ENCODE peak calls at places on chromosome 22, in five cellular contexts. A is A549, N is HepG2, X is GM12878, E is SK-N-SH. R is an unnamed sample.

GRCh38 chr22:37026325-37026724 is 6.8 kb downstream of the MPST start:
- DNase-seq in E (no peak), A (no peak), N (no peak), X (no peak), R (no peak)

GRCh38 chr22:43039800-43040199 is 24.9 kb upstream of the PACSIN2 start:
- DNase-seq in A (no peak), N (peak), X (no peak), E (no peak), R (no peak)

GRCh38 chr22:49967333-49968241 is 7.0 kb downstream of the PIM3 start:
- DNase-seq in X (no peak), A (no peak), E (peak), N (peak), R (no peak)

GRCh38 chr22:43129426-43130425 is 13.5 kb downstream of the MCAT start:
- DNase-seq in E (no peak), N (no peak), A (no peak), X (no peak), R (no peak)

GRCh38 chr22:30249049-30250038 is 2.8 kb upstream of the LIF start:
- DNase-seq in N (peak), A (no peak), X (no peak), E (no peak), R (peak)

GRCh38 chr22:46968359-46968740 is 205.9 kb downstream of the TBC1D22A start:
- DNase-seq in X (no peak), N (no peak), A (no peak), E (no peak), R (no peak)

GRCh38 chr22:28833276-28833923 is 33.0 kb upstream of the XBP1 start:
- DNase-seq in N (no peak), E (no peak), A (no peak), X (no peak), R (no peak)

GRCh38 chr22:45818130-45819085 is 146.8 kb downstream of the ATXN10 start:
- DNase-seq in E (peak), N (peak), A (no peak), X (no peak), R (no peak)

GRCh38 chr22:19879651-19879995 is 24.9 kb upstream of the GNB1L start:
- DNase-seq in X (no peak), A (no peak), E (peak), N (no peak), R (no peak)

GRCh38 chr22:49514656-49515055 is 313.0 kb downstream of the BRD1 start:
- DNase-seq in X (no peak), A (no peak), E (no peak), N (no peak), R (no peak)

GRCh38 chr22:19356708-19357269 is 65.3 kb upstream of the CLTCL1 start:
- DNase-seq in A (no peak), N (no peak), X (no peak), E (no peak), R (no peak)

GRCh38 chr22:31212783-31213626 is 907 bp downstream of the LIMK2 start:
- DNase-seq in A (no peak), E (peak), X (no peak), N (no peak), R (no peak)

GRCh38 chr22:43090130-43090789 is 1.1 kb upstream of the TTLL1 start:
- DNase-seq in X (peak), N (peak), A (peak), E (peak), R (peak)

GRCh38 chr22:42536166-42536565 is 16.6 kb upstream of the RRP7A start:
- DNase-seq in N (peak), A (no peak), E (no peak), X (no peak), R (no peak)

GRCh38 chr22:50546326-50547230 is 879 bp downstream of the KLHDC7B start:
- DNase-seq in N (no peak), A (no peak), E (peak), X (no peak), R (no peak)

GRCh38 chr22:43004362-43005035 is 10.4 kb downstream of the PACSIN2 start:
- DNase-seq in E (no peak), N (peak), A (no peak), X (no peak), R (no peak)

GRCh38 chr22:37482244-37482643 is 3.9 kb downstream of the MFNG start:
- DNase-seq in E (no peak), X (no peak), A (no peak), N (no peak), R (no peak)

GRCh38 chr22:33577862-33578411 is 342.3 kb downstream of the LARGE1 start:
- DNase-seq in E (peak), N (peak), X (no peak), A (no peak), R (no peak)

GRCh38 chr22:45320326-45320976 is 10.7 kb downstream of the FAM118A start:
- DNase-seq in A (no peak), N (no peak), X (no peak), E (no peak), R (no peak)

GRCh38 chr22:33270596-33270995 is 212.4 kb upstream of the SYN3 start:
- DNase-seq in A (no peak), E (no peak), N (peak), X (no peak), R (no peak)

GRCh38 chr22:37258005-37258790 is 14.1 kb upstream of the RAC2 start:
- DNase-seq in A (no peak), E (no peak), N (no peak), X (no peak), R (no peak)

GRCh38 chr22:42340695-42341383 is 70.4 kb upstream of the TCF20 start:
- DNase-seq in E (peak), A (no peak), N (no peak), X (no peak), R (peak)

GRCh38 chr22:36873614-36874308 is 13.0 kb downstream of the NCF4 start:
- DNase-seq in N (peak), E (peak), A (peak), X (peak), R (peak)

GRCh38 chr22:30421695-30422480 is 3.7 kb upstream of the MTFP1 start:
- DNase-seq in A (no peak), X (no peak), E (no peak), N (peak), R (peak)

GRCh38 chr22:17786435-17787158 is 12.3 kb upstream of the BID start:
- DNase-seq in E (no peak), X (no peak), A (no peak), N (peak), R (peak)

GRCh38 chr22:19957445-19957844 is 15.8 kb upstream of the TXNRD2 start:
- DNase-seq in N (no peak), A (no peak), X (no peak), E (peak), R (no peak)

GRCh38 chr22:35567794-35568193 is 27.2 kb downstream of the RASD2 start:
- DNase-seq in A (no peak), N (no peak), E (no peak), X (no peak), R (no peak)

GRCh38 chr22:30444632-30445437 is 19.3 kb downstream of the MTFP1 start:
- DNase-seq in N (peak), X (no peak), E (peak), A (peak), R (peak)

GRCh38 chr22:50261615-50262459 is at the start of gene MAPK12:
- DNase-seq in X (no peak), E (peak), A (no peak), N (no peak), R (peak)

GRCh38 chr22:47394504-47395440 is 632.3 kb downstream of the TBC1D22A start:
- DNase-seq in N (no peak), X (no peak), A (no peak), E (no peak), R (no peak)

GRCh38 chr22:33958741-33959140 is 38.5 kb upstream of the LARGE1 start:
- DNase-seq in E (no peak), X (no peak), N (no peak), A (no peak), R (no peak)

GRCh38 chr22:45237065-45237990 is 3.4 kb downstream of the KIAA0930 start:
- DNase-seq in E (no peak), X (no peak), N (peak), A (no peak), R (no peak)

GRCh38 chr22:43446881-43447280 is 35.1 kb downstream of the MPPED1 start:
- DNase-seq in A (peak), X (no peak), E (no peak), N (no peak), R (no peak)

GRCh38 chr22:20579273-20580120 is 72.1 kb downstream of the MED15 start:
- DNase-seq in A (no peak), N (no peak), X (no peak), E (no peak), R (no peak)

GRCh38 chr22:44403930-44404329 is 91.2 kb upstream of the SHISAL1 start:
- DNase-seq in A (no peak), X (no peak), N (no peak), E (no peak), R (no peak)

GRCh38 chr22:31579835-31580242 is 82.2 kb downstream of the PISD start:
- DNase-seq in E (no peak), A (no peak), X (no peak), N (peak), R (no peak)

GRCh38 chr22:19691721-19692341 is 22.5 kb upstream of the SEPTIN5 start:
- DNase-seq in X (no peak), E (no peak), N (no peak), A (peak), R (peak)

GRCh38 chr22:35367331-35367886 is 13.5 kb upstream of the HMOX1 start:
- DNase-seq in N (no peak), A (no peak), X (peak), E (no peak), R (no peak)

DNA sequence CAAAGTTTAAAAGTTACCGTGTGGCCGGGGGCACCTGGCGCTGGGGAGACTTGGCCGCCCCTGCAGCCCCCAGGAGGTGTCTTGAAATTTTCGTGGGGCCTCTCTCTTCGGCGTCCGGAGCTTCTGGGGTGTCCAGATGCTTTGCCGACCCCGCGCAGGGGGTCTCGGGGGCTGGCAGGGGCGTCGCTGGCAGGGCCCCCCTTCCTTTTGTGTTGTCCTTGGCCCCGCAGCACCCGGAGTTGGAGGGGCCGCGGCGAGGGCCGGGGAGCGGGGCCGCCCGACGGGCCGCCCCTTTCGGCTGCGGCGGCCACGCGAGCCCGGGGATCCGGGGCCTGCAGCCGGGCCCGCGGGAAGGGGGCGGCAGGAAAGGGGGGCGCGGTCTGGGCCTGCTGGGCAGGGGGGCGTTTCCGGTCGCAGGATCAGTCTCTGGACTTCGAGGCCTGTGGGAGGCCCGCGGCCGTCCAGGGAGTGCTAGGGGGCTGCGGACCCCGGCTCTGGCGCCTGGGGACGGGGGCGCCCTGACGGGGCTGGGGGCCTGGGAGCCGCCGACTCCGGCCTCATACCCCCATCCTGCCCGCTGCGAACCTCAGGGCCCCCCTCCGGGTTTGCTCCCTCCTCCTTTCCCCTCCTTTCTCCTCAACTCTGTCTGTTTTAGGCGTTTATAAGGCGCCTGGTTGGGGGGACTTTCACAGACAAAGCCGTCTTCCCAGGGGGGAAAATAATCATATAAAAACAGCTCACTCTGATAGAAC is 867 bp downstream of the ZC3H7B start:
- DNase-seq in N (no peak), E (peak), A (no peak), X (no peak), R (peak)
- TF ChIP-seq REST in N (no peak), E (no peak), A (no peak), X (no peak), R (no peak)

DNA sequence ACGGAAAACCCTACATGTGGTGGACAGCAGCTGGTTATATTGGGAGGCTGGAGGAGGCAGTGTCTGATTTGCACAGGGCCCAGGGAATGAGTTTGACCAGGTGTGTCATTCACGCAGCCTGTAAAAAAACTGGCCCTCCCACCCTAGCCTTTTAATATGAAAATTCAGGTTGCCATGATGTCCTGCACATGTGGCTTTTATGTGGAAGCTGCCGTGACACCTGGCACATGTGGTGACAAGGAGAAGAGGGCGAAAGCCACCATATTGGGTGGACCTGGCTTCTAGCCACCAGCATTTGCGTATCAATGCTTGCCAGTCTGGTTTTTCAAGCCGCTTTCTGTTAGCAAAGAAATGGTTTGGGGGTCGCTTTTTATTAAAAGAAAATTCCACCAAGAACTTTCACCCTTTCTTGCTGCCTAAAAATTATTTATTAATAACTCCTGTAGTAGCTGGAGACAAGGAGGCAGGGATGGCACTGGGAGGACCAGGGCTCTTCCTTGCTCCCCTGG is 43.4 kb downstream of the ZNF280B start:
- DNase-seq in X (no peak), N (no peak), E (no peak), A (no peak), R (no peak)
- TF ChIP-seq RFX5 in X (no peak), N (no peak), E (no peak), A (no peak), R (no peak)

GRCh38 chr22:23849009-23850006 is 8.4 kb upstream of the SLC2A11 start:
- DNase-seq in N (peak), X (no peak), A (peak), E (peak), R (peak)
- TF ChIP-seq REST in N (no peak), X (no peak), A (no peak), E (no peak), R (no peak)

DNA sequence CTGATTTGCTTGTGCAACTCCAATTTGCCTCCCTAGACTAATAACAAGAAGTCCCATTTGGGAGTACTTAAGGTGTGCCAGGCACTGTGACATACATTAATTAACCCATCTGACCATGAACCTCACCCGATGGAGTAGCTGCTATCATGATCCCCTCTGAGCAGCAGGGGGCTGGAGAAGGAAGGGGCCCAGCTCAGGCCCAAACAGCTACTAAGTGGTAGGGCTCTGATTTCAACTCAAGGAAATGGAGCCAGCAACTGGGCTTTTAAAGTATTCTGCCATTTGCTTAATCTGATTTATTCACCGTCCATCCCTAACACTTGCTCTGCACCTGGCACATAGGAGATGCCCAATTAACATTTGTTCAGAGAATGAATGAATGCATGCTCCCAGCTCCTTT is 1.2 kb downstream of the CRYBB1 start:
- DNase-seq in N (no peak), A (no peak), E (no peak), X (no peak), R (no peak)
- TF ChIP-seq RFX5 in N (no peak), A (no peak), E (no peak), X (no peak), R (no peak)

GRCh38 chr22:25781801-25782200 is 39.8 kb downstream of the MYO18B start:
- DNase-seq in E (no peak), X (no peak), A (no peak), N (no peak), R (no peak)
- TF ChIP-seq REST in E (no peak), X (no peak), A (no peak), N (no peak), R (no peak)

DNA sequence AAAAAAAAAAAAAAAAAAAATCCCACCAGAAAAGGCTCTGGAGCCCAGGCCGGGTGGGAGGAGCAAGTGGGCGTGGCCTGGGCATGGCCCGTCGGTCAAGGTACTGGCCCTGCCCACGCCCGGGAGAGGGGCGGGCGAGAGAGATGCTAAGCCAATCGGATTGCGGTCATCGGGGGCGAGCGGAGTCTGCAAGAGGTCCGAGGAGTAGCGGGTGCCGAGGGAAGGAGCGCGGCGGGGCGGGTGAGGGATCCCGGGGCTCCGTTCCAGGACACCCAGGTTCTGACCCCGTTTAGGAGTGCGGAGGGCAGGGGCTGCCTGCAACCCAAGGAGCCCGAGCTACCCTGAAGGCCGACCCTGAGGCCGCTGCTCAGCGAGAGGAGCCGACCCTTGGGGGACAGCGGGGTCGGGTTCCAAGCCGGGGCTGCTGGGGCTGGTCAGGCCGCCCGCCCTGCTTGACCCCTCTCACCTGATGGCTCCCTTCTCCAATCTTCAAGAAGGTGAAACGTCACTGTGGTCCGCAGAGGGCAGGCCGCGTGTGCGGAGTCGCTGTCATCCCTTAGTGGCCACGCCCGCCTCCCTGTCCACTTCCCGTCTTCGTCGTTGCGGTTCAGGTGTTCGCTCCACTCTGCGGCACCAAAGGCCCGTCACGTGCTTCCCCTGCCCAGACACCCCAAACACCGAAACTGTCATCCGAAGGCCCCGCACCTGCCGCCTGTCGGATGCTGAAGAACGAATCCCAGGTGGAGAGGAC is 11.1 kb upstream of the TAB1 start:
- DNase-seq in N (peak), A (peak), E (peak), X (no peak), R (peak)
- TF ChIP-seq RFX5 in N (no peak), A (no peak), E (no peak), X (no peak), R (no peak)

GRCh38 chr22:38843716-38844660 is at the start of gene NPTXR:
- DNase-seq in N (peak), A (peak), E (peak), X (no peak), R (peak)
- TF ChIP-seq REST in N (no peak), A (no peak), E (no peak), X (no peak), R (no peak)

GRCh38 chr22:23069502-23070357 is 589 bp upstream of the GNAZ start:
- DNase-seq in X (peak), E (peak), A (peak), N (peak), R (peak)

GRCh38 chr22:23071163-23072034 is 1.1 kb downstream of the GNAZ start:
- DNase-seq in E (peak), X (no peak), N (no peak), A (no peak), R (peak)

GRCh38 chr22:23072035-23072910 is 2.0 kb downstream of the GNAZ start:
- DNase-seq in E (no peak), N (no peak), A (no peak), X (no peak), R (no peak)

GRCh38 chr22:23068832-23069385 is 1.4 kb upstream of the GNAZ start:
- DNase-seq in X (no peak), N (no peak), A (no peak), E (no peak), R (no peak)

DNA sequence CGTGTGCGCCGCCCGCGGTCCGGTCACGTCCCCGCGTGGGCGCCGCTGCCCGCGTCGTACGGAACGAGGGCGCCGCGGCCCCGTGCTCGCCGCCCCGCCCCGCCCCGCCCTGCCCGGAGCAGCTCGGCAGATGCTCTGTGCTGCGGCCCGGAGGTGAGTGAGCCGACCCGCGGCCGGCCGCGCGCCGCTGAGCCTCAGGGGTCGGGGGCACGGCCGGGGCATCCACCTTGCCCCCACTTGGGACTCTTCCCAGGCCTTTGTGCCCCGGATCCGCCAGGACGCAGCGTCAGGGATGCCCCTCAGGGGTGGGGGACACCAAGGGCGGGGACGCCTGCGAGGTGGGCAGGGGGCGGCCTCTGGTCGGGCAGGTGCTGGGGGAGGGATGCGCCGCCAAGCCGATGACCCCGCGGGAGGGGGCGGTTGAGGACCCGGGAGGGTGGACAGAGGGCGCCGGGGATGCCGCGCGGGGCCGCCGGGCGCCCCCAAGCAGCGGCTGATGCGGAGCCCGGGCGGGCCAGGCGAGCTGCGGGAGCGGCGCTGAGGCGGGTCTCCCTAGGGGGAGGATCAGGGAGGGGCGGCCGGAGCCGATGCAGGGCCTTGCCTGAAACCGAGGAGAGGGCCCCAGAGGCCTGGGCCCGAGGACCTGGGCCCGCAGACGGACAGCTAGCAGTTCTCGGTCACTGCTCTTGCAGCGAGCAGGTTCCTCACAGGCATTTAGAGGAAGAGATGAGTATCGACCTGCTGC is at the start of gene GNAZ:
- DNase-seq in A (no peak), X (no peak), N (no peak), E (peak), R (no peak)
- TF ChIP-seq RFX5 in A (no peak), X (no peak), N (no peak), E (no peak), R (no peak)

R was measured in K562.